ENCODE peak calls at places on chromosomes 4 and X, in ten cellular contexts. One of them, this sample, is unnamed.

GRCh38 chr4:3518511-3518880 is 13.7 kb downstream of the LRPAP1 start:
- DNase-seq in tibial nerve: no peak
- DNase-seq in effector memory CD4-positive, alpha-beta T cell: no peak
- DNase-seq in naive thymus-derived CD4-positive, alpha-beta T cell: no peak
- DNase-seq in endothelial cell of umbilical vein: no peak
- DNase-seq in PC-3: no peak
- DNase-seq in cardiac muscle cell: no peak
- DNase-seq in psoas muscle: no peak
- DNase-seq in right atrium auricular region: no peak
- DNase-seq in sigmoid colon: peak; percentile 53
- DNase-seq in this sample: no peak

GRCh38 chr4:87044511-87045369 is 109.9 kb downstream of the AFF1 start:
- DNase-seq in tibial nerve: no peak
- DNase-seq in effector memory CD4-positive, alpha-beta T cell: no peak
- DNase-seq in naive thymus-derived CD4-positive, alpha-beta T cell: no peak
- DNase-seq in endothelial cell of umbilical vein: peak; percentile 83
- DNase-seq in PC-3: no peak
- DNase-seq in cardiac muscle cell: no peak
- DNase-seq in psoas muscle: no peak
- DNase-seq in right atrium auricular region: no peak
- DNase-seq in sigmoid colon: no peak
- DNase-seq in this sample: no peak

GRCh38 chr4:102036619-102037376 is 246.3 kb downstream of the BANK1 start:
- DNase-seq in tibial nerve: no peak
- DNase-seq in effector memory CD4-positive, alpha-beta T cell: no peak
- DNase-seq in naive thymus-derived CD4-positive, alpha-beta T cell: no peak
- DNase-seq in endothelial cell of umbilical vein: no peak
- DNase-seq in PC-3: no peak
- DNase-seq in cardiac muscle cell: peak; percentile 5
- DNase-seq in psoas muscle: no peak
- DNase-seq in right atrium auricular region: no peak
- DNase-seq in sigmoid colon: no peak
- DNase-seq in this sample: no peak

GRCh38 chr4:60042231-60042652 is 1157.9 kb upstream of the ADGRL3 start:
- DNase-seq in tibial nerve: no peak
- DNase-seq in effector memory CD4-positive, alpha-beta T cell: no peak
- DNase-seq in naive thymus-derived CD4-positive, alpha-beta T cell: no peak
- DNase-seq in endothelial cell of umbilical vein: no peak
- DNase-seq in PC-3: no peak
- DNase-seq in cardiac muscle cell: no peak
- DNase-seq in psoas muscle: no peak
- DNase-seq in right atrium auricular region: no peak
- DNase-seq in sigmoid colon: no peak
- DNase-seq in this sample: no peak

GRCh38 chrX:148874621-148875020 is 374.2 kb downstream of the AFF2 start:
- DNase-seq in tibial nerve: no peak
- DNase-seq in effector memory CD4-positive, alpha-beta T cell: no peak
- DNase-seq in naive thymus-derived CD4-positive, alpha-beta T cell: no peak
- DNase-seq in endothelial cell of umbilical vein: no peak
- DNase-seq in PC-3: no peak
- DNase-seq in cardiac muscle cell: no peak
- DNase-seq in psoas muscle: no peak
- DNase-seq in right atrium auricular region: no peak
- DNase-seq in sigmoid colon: no peak
- DNase-seq in this sample: no peak

GRCh38 chr4:2942532-2943363 is 20.5 kb downstream of the NOP14 start:
- DNase-seq in tibial nerve: no peak
- DNase-seq in effector memory CD4-positive, alpha-beta T cell: no peak
- DNase-seq in naive thymus-derived CD4-positive, alpha-beta T cell: no peak
- DNase-seq in endothelial cell of umbilical vein: no peak
- DNase-seq in PC-3: no peak
- DNase-seq in cardiac muscle cell: no peak
- DNase-seq in psoas muscle: no peak
- DNase-seq in right atrium auricular region: no peak
- DNase-seq in sigmoid colon: no peak
- DNase-seq in this sample: no peak

GRCh38 chrX:9207142-9207541 is 173.2 kb upstream of the FAM9B start:
- DNase-seq in tibial nerve: no peak
- DNase-seq in effector memory CD4-positive, alpha-beta T cell: no peak
- DNase-seq in naive thymus-derived CD4-positive, alpha-beta T cell: no peak
- DNase-seq in endothelial cell of umbilical vein: no peak
- DNase-seq in PC-3: no peak
- DNase-seq in cardiac muscle cell: peak; percentile 27
- DNase-seq in psoas muscle: no peak
- DNase-seq in right atrium auricular region: no peak
- DNase-seq in sigmoid colon: no peak
- DNase-seq in this sample: peak; percentile 7

GRCh38 chr4:152850377-152850776 is 70.6 kb downstream of the ARFIP1 start:
- DNase-seq in tibial nerve: no peak
- DNase-seq in effector memory CD4-positive, alpha-beta T cell: peak; percentile 9
- DNase-seq in naive thymus-derived CD4-positive, alpha-beta T cell: peak; percentile 9
- DNase-seq in endothelial cell of umbilical vein: no peak
- DNase-seq in PC-3: peak; percentile 41
- DNase-seq in cardiac muscle cell: peak; percentile 27
- DNase-seq in psoas muscle: peak; percentile 42
- DNase-seq in right atrium auricular region: no peak
- DNase-seq in sigmoid colon: no peak
- DNase-seq in this sample: no peak

GRCh38 chr4:151992301-151992700 is 231.5 kb upstream of the GATB start:
- DNase-seq in tibial nerve: no peak
- DNase-seq in effector memory CD4-positive, alpha-beta T cell: no peak
- DNase-seq in naive thymus-derived CD4-positive, alpha-beta T cell: no peak
- DNase-seq in endothelial cell of umbilical vein: no peak
- DNase-seq in PC-3: no peak
- DNase-seq in cardiac muscle cell: no peak
- DNase-seq in psoas muscle: no peak
- DNase-seq in right atrium auricular region: no peak
- DNase-seq in sigmoid colon: no peak
- DNase-seq in this sample: no peak

GRCh38 chr4:40909363-40909876 is 159.7 kb downstream of the NSUN7 start:
- DNase-seq in tibial nerve: no peak
- DNase-seq in effector memory CD4-positive, alpha-beta T cell: no peak
- DNase-seq in naive thymus-derived CD4-positive, alpha-beta T cell: no peak
- DNase-seq in endothelial cell of umbilical vein: peak; percentile 98
- DNase-seq in PC-3: peak; percentile 85
- DNase-seq in cardiac muscle cell: peak; percentile 70
- DNase-seq in psoas muscle: no peak
- DNase-seq in right atrium auricular region: no peak
- DNase-seq in sigmoid colon: peak; percentile 34
- DNase-seq in this sample: peak; percentile 34

GRCh38 chrX:115018040-115018647 is 728 bp upstream of the IL13RA2 start:
- DNase-seq in tibial nerve: no peak
- DNase-seq in effector memory CD4-positive, alpha-beta T cell: no peak
- DNase-seq in naive thymus-derived CD4-positive, alpha-beta T cell: no peak
- DNase-seq in endothelial cell of umbilical vein: no peak
- DNase-seq in PC-3: no peak
- DNase-seq in cardiac muscle cell: no peak
- DNase-seq in psoas muscle: no peak
- DNase-seq in right atrium auricular region: no peak
- DNase-seq in sigmoid colon: no peak
- DNase-seq in this sample: no peak

GRCh38 chr4:95059630-95060029 is 301.9 kb downstream of the BMPR1B start:
- DNase-seq in tibial nerve: no peak
- DNase-seq in effector memory CD4-positive, alpha-beta T cell: no peak
- DNase-seq in naive thymus-derived CD4-positive, alpha-beta T cell: no peak
- DNase-seq in endothelial cell of umbilical vein: peak; percentile 56
- DNase-seq in PC-3: no peak
- DNase-seq in cardiac muscle cell: peak; percentile 22
- DNase-seq in psoas muscle: no peak
- DNase-seq in right atrium auricular region: no peak
- DNase-seq in sigmoid colon: no peak
- DNase-seq in this sample: no peak
- H3K4me1 ChIP-seq in tibial nerve: no peaks in the 10 kb centered on the region
- H3K4me1 ChIP-seq in effector memory CD4-positive, alpha-beta T cell: no peaks in the 10 kb centered on the region
- H3K4me1 ChIP-seq in naive thymus-derived CD4-positive, alpha-beta T cell: no peaks in the 10 kb centered on the region
- H3K4me1 ChIP-seq in endothelial cell of umbilical vein: peaks cover 10% of the 10 kb centered on the region
- H3K4me1 ChIP-seq in PC-3: no peaks in the 10 kb centered on the region
- H3K4me1 ChIP-seq in cardiac muscle cell: no peaks in the 10 kb centered on the region
- H3K4me1 ChIP-seq in psoas muscle: no peaks in the 10 kb centered on the region
- H3K4me1 ChIP-seq in right atrium auricular region: no peaks in the 10 kb centered on the region
- H3K4me1 ChIP-seq in sigmoid colon: no peaks in the 10 kb centered on the region
- H3K4me1 ChIP-seq in this sample: no peaks in the 10 kb centered on the region

GRCh38 chr4:26821677-26822503 is 38.8 kb upstream of the STIM2 start:
- DNase-seq in tibial nerve: no peak
- DNase-seq in effector memory CD4-positive, alpha-beta T cell: no peak
- DNase-seq in naive thymus-derived CD4-positive, alpha-beta T cell: no peak
- DNase-seq in endothelial cell of umbilical vein: peak; percentile 35
- DNase-seq in PC-3: peak; percentile 7
- DNase-seq in cardiac muscle cell: no peak
- DNase-seq in psoas muscle: no peak
- DNase-seq in right atrium auricular region: no peak
- DNase-seq in sigmoid colon: no peak
- DNase-seq in this sample: no peak

GRCh38 chr4:26823583-26823982 is 37.1 kb upstream of the STIM2 start:
- DNase-seq in tibial nerve: no peak
- DNase-seq in effector memory CD4-positive, alpha-beta T cell: no peak
- DNase-seq in naive thymus-derived CD4-positive, alpha-beta T cell: no peak
- DNase-seq in endothelial cell of umbilical vein: no peak
- DNase-seq in PC-3: no peak
- DNase-seq in cardiac muscle cell: no peak
- DNase-seq in psoas muscle: no peak
- DNase-seq in right atrium auricular region: no peak
- DNase-seq in sigmoid colon: no peak
- DNase-seq in this sample: no peak

GRCh38 chr4:26820346-26820745 is 40.3 kb upstream of the STIM2 start:
- DNase-seq in tibial nerve: no peak
- DNase-seq in effector memory CD4-positive, alpha-beta T cell: no peak
- DNase-seq in naive thymus-derived CD4-positive, alpha-beta T cell: no peak
- DNase-seq in endothelial cell of umbilical vein: no peak
- DNase-seq in PC-3: no peak
- DNase-seq in cardiac muscle cell: no peak
- DNase-seq in psoas muscle: no peak
- DNase-seq in right atrium auricular region: no peak
- DNase-seq in sigmoid colon: no peak
- DNase-seq in this sample: no peak

GRCh38 chr4:26819478-26819877 is 41.2 kb upstream of the STIM2 start:
- DNase-seq in tibial nerve: no peak
- DNase-seq in effector memory CD4-positive, alpha-beta T cell: no peak
- DNase-seq in naive thymus-derived CD4-positive, alpha-beta T cell: no peak
- DNase-seq in endothelial cell of umbilical vein: no peak
- DNase-seq in PC-3: no peak
- DNase-seq in cardiac muscle cell: no peak
- DNase-seq in psoas muscle: no peak
- DNase-seq in right atrium auricular region: no peak
- DNase-seq in sigmoid colon: no peak
- DNase-seq in this sample: no peak

DNA sequence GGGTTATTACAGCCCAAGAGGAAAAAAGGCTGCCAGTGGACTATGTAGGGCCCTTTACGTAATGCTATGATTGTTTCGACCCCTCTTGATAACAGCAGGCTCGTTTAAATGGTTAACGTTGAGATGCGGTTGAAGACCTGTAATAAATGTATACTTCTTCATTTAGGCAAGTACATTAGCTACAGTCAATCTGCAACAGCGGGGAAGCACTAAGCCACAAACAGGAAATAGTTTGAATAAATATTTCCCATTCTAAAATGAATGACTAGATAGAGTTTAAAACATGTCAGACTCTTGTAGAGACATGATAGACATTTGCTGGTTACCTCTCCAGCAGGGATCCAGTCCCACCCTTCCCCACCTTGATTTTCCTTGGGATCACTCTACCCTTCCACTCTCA is 38.1 kb upstream of the STIM2 start:
- DNase-seq in tibial nerve: no peak
- DNase-seq in effector memory CD4-positive, alpha-beta T cell: no peak
- DNase-seq in naive thymus-derived CD4-positive, alpha-beta T cell: peak; percentile 8
- DNase-seq in endothelial cell of umbilical vein: no peak
- DNase-seq in PC-3: no peak
- DNase-seq in cardiac muscle cell: no peak
- DNase-seq in psoas muscle: no peak
- DNase-seq in right atrium auricular region: no peak
- DNase-seq in sigmoid colon: no peak
- DNase-seq in this sample: no peak
- H3K9me3 ChIP-seq in tibial nerve: no peaks in the 10 kb centered on the region
- H3K9me3 ChIP-seq in effector memory CD4-positive, alpha-beta T cell: no peaks in the 10 kb centered on the region
- H3K9me3 ChIP-seq in naive thymus-derived CD4-positive, alpha-beta T cell: no peaks in the 10 kb centered on the region
- H3K9me3 ChIP-seq in endothelial cell of umbilical vein: no peaks in the 10 kb centered on the region
- H3K9me3 ChIP-seq in PC-3: no peaks in the 10 kb centered on the region
- H3K9me3 ChIP-seq in cardiac muscle cell: no peaks in the 10 kb centered on the region
- H3K9me3 ChIP-seq in psoas muscle: no peaks in the 10 kb centered on the region
- H3K9me3 ChIP-seq in right atrium auricular region: no peaks in the 10 kb centered on the region
- H3K9me3 ChIP-seq in sigmoid colon: peaks cover 6% of the 10 kb centered on the region
- H3K9me3 ChIP-seq in this sample: no peaks in the 10 kb centered on the region

GRCh38 chr4:76209876-76210275 is 3.7 kb downstream of the SCARB2 start:
- DNase-seq in tibial nerve: no peak
- DNase-seq in effector memory CD4-positive, alpha-beta T cell: no peak
- DNase-seq in naive thymus-derived CD4-positive, alpha-beta T cell: no peak
- DNase-seq in endothelial cell of umbilical vein: no peak
- DNase-seq in PC-3: no peak
- DNase-seq in cardiac muscle cell: no peak
- DNase-seq in psoas muscle: no peak
- DNase-seq in right atrium auricular region: no peak
- DNase-seq in sigmoid colon: no peak
- DNase-seq in this sample: no peak
- H3K4me1 ChIP-seq in tibial nerve: peaks cover 78% of the 10 kb centered on the region
- H3K4me1 ChIP-seq in effector memory CD4-positive, alpha-beta T cell: peaks cover 18% of the 10 kb centered on the region
- H3K4me1 ChIP-seq in naive thymus-derived CD4-positive, alpha-beta T cell: peaks cover 16% of the 10 kb centered on the region
- H3K4me1 ChIP-seq in endothelial cell of umbilical vein: peaks cover 44% of the 10 kb centered on the region
- H3K4me1 ChIP-seq in PC-3: peaks cover 52% of the 10 kb centered on the region
- H3K4me1 ChIP-seq in cardiac muscle cell: peaks cover 20% of the 10 kb centered on the region
- H3K4me1 ChIP-seq in psoas muscle: peaks cover 71% of the 10 kb centered on the region
- H3K4me1 ChIP-seq in right atrium auricular region: no peaks in the 10 kb centered on the region
- H3K4me1 ChIP-seq in sigmoid colon: peaks cover 85% of the 10 kb centered on the region
- H3K4me1 ChIP-seq in this sample: peaks cover 35% of the 10 kb centered on the region

GRCh38 chr4:629916-630641 is 4.7 kb downstream of the PDE6B start:
- DNase-seq in tibial nerve: no peak
- DNase-seq in effector memory CD4-positive, alpha-beta T cell: no peak
- DNase-seq in naive thymus-derived CD4-positive, alpha-beta T cell: no peak
- DNase-seq in endothelial cell of umbilical vein: no peak
- DNase-seq in PC-3: no peak
- DNase-seq in cardiac muscle cell: no peak
- DNase-seq in psoas muscle: no peak
- DNase-seq in right atrium auricular region: no peak
- DNase-seq in sigmoid colon: peak; percentile 54
- DNase-seq in this sample: no peak

GRCh38 chr4:628346-628745 is 3.0 kb downstream of the PDE6B start:
- DNase-seq in tibial nerve: no peak
- DNase-seq in effector memory CD4-positive, alpha-beta T cell: no peak
- DNase-seq in naive thymus-derived CD4-positive, alpha-beta T cell: no peak
- DNase-seq in endothelial cell of umbilical vein: no peak
- DNase-seq in PC-3: no peak
- DNase-seq in cardiac muscle cell: no peak
- DNase-seq in psoas muscle: no peak
- DNase-seq in right atrium auricular region: no peak
- DNase-seq in sigmoid colon: no peak
- DNase-seq in this sample: no peak

GRCh38 chr4:629636-629915 is 4.2 kb downstream of the PDE6B start:
- DNase-seq in tibial nerve: no peak
- DNase-seq in effector memory CD4-positive, alpha-beta T cell: no peak
- DNase-seq in naive thymus-derived CD4-positive, alpha-beta T cell: no peak
- DNase-seq in endothelial cell of umbilical vein: no peak
- DNase-seq in PC-3: no peak
- DNase-seq in cardiac muscle cell: no peak
- DNase-seq in psoas muscle: no peak
- DNase-seq in right atrium auricular region: no peak
- DNase-seq in sigmoid colon: no peak
- DNase-seq in this sample: no peak

GRCh38 chr4:627751-628150 is 2.4 kb downstream of the PDE6B start:
- DNase-seq in tibial nerve: no peak
- DNase-seq in effector memory CD4-positive, alpha-beta T cell: no peak
- DNase-seq in naive thymus-derived CD4-positive, alpha-beta T cell: no peak
- DNase-seq in endothelial cell of umbilical vein: no peak
- DNase-seq in PC-3: no peak
- DNase-seq in cardiac muscle cell: no peak
- DNase-seq in psoas muscle: no peak
- DNase-seq in right atrium auricular region: no peak
- DNase-seq in sigmoid colon: no peak
- DNase-seq in this sample: no peak

GRCh38 chr4:628821-629635 is 3.7 kb downstream of the PDE6B start:
- DNase-seq in tibial nerve: no peak
- DNase-seq in effector memory CD4-positive, alpha-beta T cell: no peak
- DNase-seq in naive thymus-derived CD4-positive, alpha-beta T cell: no peak
- DNase-seq in endothelial cell of umbilical vein: no peak
- DNase-seq in PC-3: no peak
- DNase-seq in cardiac muscle cell: no peak
- DNase-seq in psoas muscle: no peak
- DNase-seq in right atrium auricular region: no peak
- DNase-seq in sigmoid colon: no peak
- DNase-seq in this sample: no peak
- H3K9me3 ChIP-seq in tibial nerve: no peaks in the 10 kb centered on the region
- H3K9me3 ChIP-seq in effector memory CD4-positive, alpha-beta T cell: no peaks in the 10 kb centered on the region
- H3K9me3 ChIP-seq in naive thymus-derived CD4-positive, alpha-beta T cell: no peaks in the 10 kb centered on the region
- H3K9me3 ChIP-seq in endothelial cell of umbilical vein: no peaks in the 10 kb centered on the region
- H3K9me3 ChIP-seq in PC-3: no peaks in the 10 kb centered on the region
- H3K9me3 ChIP-seq in cardiac muscle cell: no peaks in the 10 kb centered on the region
- H3K9me3 ChIP-seq in psoas muscle: no peaks in the 10 kb centered on the region
- H3K9me3 ChIP-seq in right atrium auricular region: no peaks in the 10 kb centered on the region
- H3K9me3 ChIP-seq in sigmoid colon: no peaks in the 10 kb centered on the region
- H3K9me3 ChIP-seq in this sample: no peaks in the 10 kb centered on the region